ENCODE peak calls at places on chromosomes 13 and 19, in nine cellular contexts. V is cardiac muscle cell, T is lower lobe of right lung, C is heart right ventricle, N is bronchial epithelial cell, O is AG04450, M is GM23338, L is HCT116, S is A549. Y is an unnamed sample.
A peak's percentile ranks its signal among the peaks of the same experiment; 100 is the strongest.

GRCh38 chr13:93216122-93216521 is 10.5 kb upstream of the GPC6 start:
- DNase-seq in M (peak; percentile 94), T (no peak), S (no peak), O (no peak), C (no peak), V (no peak), N (no peak), L (no peak), Y (no peak)

GRCh38 chr19:53546766-53547541 is 9.0 kb downstream of the ZNF331 start:
- DNase-seq in V (no peak), N (no peak), S (no peak), O (no peak), C (no peak), M (no peak), T (no peak), L (no peak), Y (no peak)

GRCh38 chr13:77048592-77048991 is 21.6 kb upstream of the FBXL3 start:
- DNase-seq in O (no peak), N (no peak), S (no peak), T (no peak), V (peak; percentile 26), C (no peak), L (no peak), M (peak; percentile 71), Y (no peak)

GRCh38 chr19:33482486-33482885 is 39.1 kb downstream of the PEPD start:
- DNase-seq in T (no peak), C (no peak), V (no peak), O (no peak), S (no peak), N (peak; percentile 58), L (no peak), M (no peak), Y (no peak)

GRCh38 chr19:5191091-5191490 is 149.5 kb downstream of the PTPRS start:
- DNase-seq in L (no peak), O (no peak), T (no peak), N (no peak), M (no peak), S (no peak), V (no peak), C (no peak), Y (no peak)

GRCh38 chr13:108929532-108929931 is 300.1 kb downstream of the MYO16 start:
- DNase-seq in V (peak; percentile 34), C (no peak), T (no peak), L (no peak), O (no peak), S (no peak), M (peak; percentile 8), N (no peak), Y (no peak)

GRCh38 chr19:3923096-3923758 is 9.6 kb upstream of the NMRK2 start:
- DNase-seq in V (no peak), S (no peak), O (no peak), L (no peak), T (no peak), N (no peak), M (no peak), C (no peak), Y (no peak)

GRCh38 chr19:19062454-19063182 is 1.2 kb upstream of the SLC25A42 start:
- DNase-seq in N (peak; percentile 49), T (no peak), O (peak; percentile 11), V (no peak), L (no peak), C (no peak), M (peak; percentile 46), S (no peak), Y (no peak)

GRCh38 chr19:7676854-7677253 is at the start of gene MCEMP1:
- DNase-seq in N (no peak), V (no peak), M (no peak), O (no peak), S (no peak), T (peak; percentile 82), C (no peak), L (no peak), Y (no peak)

GRCh38 chr19:7679771-7680605 is 645 bp upstream of the TRAPPC5 start:
- DNase-seq in O (no peak), V (no peak), T (no peak), N (no peak), C (no peak), L (no peak), S (no peak), M (peak; percentile 44), Y (no peak)

GRCh38 chr19:7680606-7681335 is at the start of gene TRAPPC5:
- DNase-seq in L (peak; percentile 58), T (peak; percentile 93), C (peak; percentile 84), S (peak; percentile 75), M (peak; percentile 92), N (peak; percentile 42), O (peak; percentile 39), V (peak; percentile 85), Y (no peak)

GRCh38 chr19:7677664-7678311 is 898 bp downstream of the MCEMP1 start:
- DNase-seq in V (no peak), O (no peak), S (no peak), L (no peak), T (no peak), C (no peak), N (no peak), M (no peak), Y (no peak)

DNA sequence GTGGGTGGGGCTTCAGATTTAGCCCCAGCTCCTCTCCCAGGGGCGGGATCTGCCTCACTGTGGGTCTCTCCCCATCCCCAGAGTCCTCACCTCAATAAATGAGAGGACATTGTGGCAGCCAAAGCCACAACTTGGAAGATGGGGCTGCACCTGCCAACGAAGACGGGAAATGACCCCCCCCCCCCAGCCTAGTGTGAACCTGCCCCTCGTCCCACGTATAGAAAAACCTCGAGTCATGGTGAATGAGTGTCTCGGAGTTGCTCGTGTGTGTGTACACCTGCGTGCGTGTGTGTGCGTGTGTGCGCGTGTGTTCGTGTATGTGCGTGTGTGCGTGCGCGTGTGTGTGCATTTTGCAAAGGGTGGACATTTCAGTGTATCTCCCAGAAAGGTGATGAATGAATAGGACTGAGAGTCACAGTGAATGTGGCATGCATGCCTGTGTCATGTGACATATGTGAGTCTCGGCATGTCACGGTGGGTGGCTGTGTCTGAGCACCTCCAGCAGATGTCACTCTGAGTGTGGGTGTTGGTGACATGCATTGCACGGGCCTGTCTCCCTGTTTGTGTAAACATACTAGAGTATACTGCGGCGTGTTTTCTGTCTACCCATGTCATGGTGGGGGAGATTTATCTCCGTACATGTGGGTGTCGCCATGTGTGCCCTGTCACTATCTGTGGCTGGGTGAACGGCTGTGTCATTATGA is 1.5 kb upstream of the TRAPPC5 start:
- DNase-seq in T (peak; percentile 63), O (no peak), V (no peak), M (no peak), C (no peak), L (no peak), S (peak; percentile 30), N (peak; percentile 6), Y (no peak)
- TF ChIP-seq CTCF in T (no peak), O (no peak), V (no peak), M (peak; percentile 35), C (no peak), L (peak; percentile 32), S (no peak), N (no peak), Y (no peak)

GRCh38 chr19:13026478-13026999 is 31.3 kb downstream of the NFIX start:
- DNase-seq in C (no peak), O (no peak), T (no peak), L (no peak), N (peak; percentile 60), S (peak; percentile 39), M (no peak), V (peak; percentile 45), Y (no peak)

GRCh38 chr19:13028027-13028426 is 32.8 kb downstream of the NFIX start:
- DNase-seq in O (no peak), V (no peak), T (peak; percentile 22), C (no peak), N (no peak), M (no peak), S (no peak), L (no peak), Y (no peak)

GRCh38 chr19:13027557-13027956 is 32.3 kb downstream of the NFIX start:
- DNase-seq in V (no peak), M (no peak), T (no peak), O (no peak), N (no peak), S (no peak), C (no peak), L (no peak), Y (no peak)

GRCh38 chr19:13025819-13026477 is 30.7 kb downstream of the NFIX start:
- DNase-seq in M (no peak), S (no peak), T (no peak), L (no peak), C (no peak), N (no peak), V (no peak), O (no peak), Y (no peak)

GRCh38 chr19:13027031-13027430 is 31.8 kb downstream of the NFIX start:
- DNase-seq in N (no peak), M (no peak), C (no peak), L (no peak), T (no peak), S (no peak), O (no peak), V (no peak), Y (no peak)
- H3K4me3 ChIP-seq in N (no peak overlapping the region), M (no peak overlapping the region), C (no peak overlapping the region), L (no peak overlapping the region), T (peak overlapping the region; percentile 55), S (no peak overlapping the region), O (peak overlapping the region; percentile 65), V (no peak overlapping the region), Y (no peak overlapping the region)

GRCh38 chr19:45885556-45886426 is at the start of gene IRF2BP1:
- DNase-seq in T (peak; percentile 97), S (peak; percentile 96), N (peak; percentile 83), M (peak; percentile 97), L (peak; percentile 84), C (peak; percentile 95), V (peak; percentile 95), O (peak; percentile 81), Y (peak; percentile 92)
- TF ChIP-seq CTCF in T (no peak), S (no peak), N (no peak), M (no peak), L (no peak), C (no peak), V (no peak), O (no peak), Y (no peak)

GRCh38 chr19:49336482-49337266 is 1.5 kb downstream of the CD37 start:
- DNase-seq in L (no peak), M (no peak), C (no peak), V (no peak), N (no peak), S (no peak), O (no peak), T (no peak), Y (no peak)

GRCh38 chr19:49339364-49340068 is 4.3 kb downstream of the CD37 start:
- DNase-seq in S (no peak), T (peak; percentile 89), N (peak; percentile 82), C (peak; percentile 91), V (peak; percentile 96), L (no peak), O (peak; percentile 32), M (peak; percentile 97), Y (peak; percentile 90)

GRCh38 chr19:49337267-49338022 is 2.2 kb downstream of the CD37 start:
- DNase-seq in M (peak; percentile 33), O (no peak), S (no peak), N (no peak), L (no peak), V (no peak), T (no peak), C (no peak), Y (no peak)

GRCh38 chr19:49338691-49339363 is 3.6 kb downstream of the CD37 start:
- DNase-seq in L (no peak), S (peak; percentile 54), M (peak; percentile 99), C (peak; percentile 69), T (peak; percentile 93), V (peak; percentile 65), O (no peak), N (peak; percentile 83), Y (peak; percentile 95)

GRCh38 chr19:49338023-49338677 is 2.9 kb downstream of the CD37 start:
- DNase-seq in O (no peak), V (no peak), T (no peak), N (no peak), M (peak; percentile 74), L (no peak), S (no peak), C (no peak), Y (no peak)
- H3K4me3 ChIP-seq in O (no peak overlapping the region), V (no peak overlapping the region), T (peak overlapping the region; percentile 60), N (no peak overlapping the region), M (peak overlapping the region; percentile 57), L (no peak overlapping the region), S (no peak overlapping the region), C (no peak overlapping the region), Y (no peak overlapping the region)

Y was measured in RWPE2.